ENCODE peak calls at places on chromosomes 1 and 21, in six cellular contexts. M, B, Y, H, Q and S are unnamed samples.

GRCh38 chr1:92483442-92484170 is 3.1 kb downstream of the GFI1 start:
- DNase-seq in M (no peak), B (no peak), Y (no peak), H (peak; percentile 44), Q (no peak), S (peak; percentile 52)

GRCh38 chr1:173269490-173270230 is 62.5 kb upstream of the TNFSF4 start:
- DNase-seq in M (peak; percentile 95), B (peak; percentile 99), Y (no peak), H (no peak), Q (no peak), S (no peak)

GRCh38 chr1:15963363-15963967 is 12.4 kb downstream of the ZBTB17 start:
- DNase-seq in M (no peak), B (no peak), Y (no peak), H (no peak), Q (no peak), S (no peak)

GRCh38 chr1:197985340-197985739 is 68.2 kb downstream of the LHX9 start:
- DNase-seq in M (no peak), B (no peak), Y (no peak), H (no peak), Q (no peak), S (no peak)

GRCh38 chr21:43922949-43923348 is 57.9 kb downstream of the AGPAT3 start:
- DNase-seq in M (no peak), B (no peak), Y (no peak), H (no peak), Q (no peak), S (no peak)

GRCh38 chr1:221035680-221036153 is 156.5 kb downstream of the HLX start:
- DNase-seq in M (peak; percentile 44), B (peak; percentile 63), Y (peak; percentile 28), H (no peak), Q (no peak), S (no peak)

GRCh38 chr1:79042117-79042516 is 35.6 kb upstream of the ADGRL4 start:
- DNase-seq in M (peak; percentile 40), B (peak; percentile 81), Y (no peak), H (no peak), Q (no peak), S (peak; percentile 48)

GRCh38 chr1:16612332-16613172 is 812 bp downstream of the NBPF1 start:
- DNase-seq in M (peak; percentile 89), B (peak; percentile 95), Y (peak; percentile 65), H (peak; percentile 53), Q (peak; percentile 99), S (no peak)

GRCh38 chr1:236997882-236998281 is 6.4 kb downstream of the MT1HL1 start:
- DNase-seq in M (no peak), B (no peak), Y (no peak), H (peak; percentile 69), Q (no peak), S (no peak)

GRCh38 chr1:110675060-110675791 is 486 bp upstream of the KCNA3 start:
- DNase-seq in M (no peak), B (no peak), Y (no peak), H (peak; percentile 54), Q (no peak), S (no peak)

GRCh38 chr1:245261786-245262185 is 107.0 kb downstream of the KIF26B start:
- DNase-seq in M (no peak), B (no peak), Y (no peak), H (no peak), Q (no peak), S (no peak)

GRCh38 chr1:5620997-5621396 is 371.2 kb downstream of the NPHP4 start:
- DNase-seq in M (no peak), B (no peak), Y (peak; percentile 54), H (peak; percentile 54), Q (peak; percentile 29), S (no peak)
- TF ChIP-seq CTCF in M (no peak), B (no peak), Y (peak; percentile 67), H (peak; percentile 85), Q (peak; percentile 17), S (peak; percentile 30)

GRCh38 chr1:90704817-90705216 is 12.3 kb downstream of the BARHL2 start:
- DNase-seq in M (no peak), B (no peak), Y (no peak), H (no peak), Q (no peak), S (no peak)
- H3K27me3 ChIP-seq in M (peaks cover 29% of the 10 kb centered on the region), B (peaks cover 58% of the 10 kb centered on the region), Y (peaks cover 35% of the 10 kb centered on the region), H (peaks cover 25% of the 10 kb centered on the region), Q (peaks cover 13% of the 10 kb centered on the region), S (peaks cover 5% of the 10 kb centered on the region)

DNA sequence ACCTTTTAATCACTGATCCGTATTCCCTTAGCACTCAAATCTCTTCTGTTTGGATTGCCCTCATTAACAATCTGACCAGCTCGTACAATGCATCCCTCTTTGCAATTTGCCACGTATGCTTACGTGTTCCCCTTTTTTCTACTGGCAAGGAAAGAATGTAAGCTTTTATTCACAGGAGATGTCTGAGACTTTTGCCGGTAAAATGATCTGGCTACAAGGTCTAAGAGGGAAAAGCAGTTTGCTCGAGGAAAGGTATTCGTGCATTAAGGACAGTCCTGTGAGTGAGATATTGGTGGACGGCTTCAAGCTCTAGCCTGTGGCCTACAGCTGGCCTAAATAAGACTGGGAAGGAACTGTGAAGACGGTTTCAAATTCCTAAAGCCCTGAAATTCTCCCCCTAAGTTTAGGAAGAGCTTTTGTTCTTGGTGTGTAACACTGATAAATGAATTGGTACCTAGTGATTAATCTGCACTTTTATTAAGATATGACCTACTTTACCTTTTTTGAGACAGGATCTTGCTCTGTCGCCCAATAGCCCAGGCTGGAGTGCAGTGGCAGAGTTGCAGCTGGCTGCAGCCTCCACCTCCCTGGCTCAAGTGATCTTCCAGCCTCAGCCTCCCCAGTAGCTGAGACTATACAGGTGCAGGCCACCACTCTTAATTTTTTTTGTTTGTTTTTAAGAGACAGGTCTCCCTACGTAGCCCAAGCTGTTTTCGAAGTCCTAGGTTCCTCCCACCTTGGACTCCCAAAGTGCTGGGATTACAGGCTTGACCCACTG is 895 bp upstream of the UBR4 start:
- DNase-seq in M (peak; percentile 24), B (peak; percentile 33), Y (no peak), H (no peak), Q (no peak), S (no peak)
- TF ChIP-seq CTCF in M (no peak), B (no peak), Y (no peak), H (no peak), Q (no peak), S (no peak)

GRCh38 chr1:51341876-51342496 is 11.6 kb upstream of the TTC39A start:
- DNase-seq in M (no peak), B (no peak), Y (peak; percentile 55), H (peak; percentile 25), Q (no peak), S (peak; percentile 57)
- H3K27me3 ChIP-seq in M (peaks cover 39% of the 10 kb centered on the region), B (peaks cover 29% of the 10 kb centered on the region), Y (peaks cover 8% of the 10 kb centered on the region), H (no peaks in the 10 kb centered on the region), Q (no peaks in the 10 kb centered on the region), S (peaks cover 1% of the 10 kb centered on the region)

DNA sequence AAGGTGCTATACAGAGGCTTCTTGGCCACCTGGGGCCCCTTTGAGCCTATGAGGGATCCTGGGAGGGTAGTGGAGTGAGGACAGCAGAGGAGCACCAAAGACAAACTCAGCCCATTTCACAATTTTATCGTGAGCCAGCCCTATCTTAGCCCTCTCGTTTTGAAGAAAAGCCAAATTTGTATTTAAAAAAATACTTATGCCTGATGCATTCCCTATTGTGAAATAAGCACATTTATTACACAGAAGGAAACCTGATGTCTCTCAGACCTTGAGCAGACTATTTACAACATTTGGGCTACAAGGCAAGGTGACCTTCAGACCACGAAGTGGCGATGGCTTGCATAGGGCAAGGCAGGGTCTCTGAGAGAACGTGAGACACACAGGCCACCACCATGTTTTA is 41.3 kb upstream of the H6PD start:
- DNase-seq in M (peak; percentile 79), B (no peak), Y (no peak), H (no peak), Q (no peak), S (no peak)
- TF ChIP-seq CTCF in M (no peak), B (no peak), Y (no peak), H (no peak), Q (no peak), S (no peak)

GRCh38 chr1:1240822-1241587 is 5.5 kb downstream of the C1QTNF12 start:
- DNase-seq in M (peak; percentile 20), B (no peak), Y (no peak), H (no peak), Q (no peak), S (no peak)
- H3K27me3 ChIP-seq in M (no peaks in the 10 kb centered on the region), B (no peaks in the 10 kb centered on the region), Y (no peaks in the 10 kb centered on the region), H (no peaks in the 10 kb centered on the region), Q (peaks cover 7% of the 10 kb centered on the region), S (no peaks in the 10 kb centered on the region)

GRCh38 chr1:24849653-24850295 is 80.3 kb downstream of the RUNX3 start:
- DNase-seq in M (peak; percentile 49), B (no peak), Y (no peak), H (peak; percentile 59), Q (peak; percentile 65), S (no peak)
- TF ChIP-seq CTCF in M (no peak), B (no peak), Y (peak; percentile 66), H (peak; percentile 79), Q (no peak), S (peak; percentile 65)

DNA sequence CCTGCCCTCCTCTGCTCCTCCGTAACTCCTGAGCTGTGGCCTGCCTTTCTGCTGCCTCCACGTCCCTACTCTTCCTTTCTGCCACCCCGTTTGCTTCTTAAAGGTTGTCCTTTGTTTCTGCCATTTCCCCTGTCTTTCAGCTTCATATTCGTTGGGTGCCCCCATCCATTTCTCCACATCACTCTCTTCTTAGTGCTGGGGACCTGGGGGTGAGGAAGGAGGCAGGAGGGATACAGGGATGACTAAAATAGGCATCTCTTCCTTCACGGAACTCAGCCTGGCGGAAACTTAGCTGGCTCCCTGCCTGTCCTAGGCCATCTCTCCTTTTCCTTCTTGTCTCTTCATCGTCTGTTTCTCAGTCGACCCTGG is 67.0 kb upstream of the CD1D start:
- DNase-seq in M (no peak), B (no peak), Y (no peak), H (no peak), Q (no peak), S (no peak)
- H3K27me3 ChIP-seq in M (no peaks in the 10 kb centered on the region), B (peaks cover 4% of the 10 kb centered on the region), Y (peaks cover 22% of the 10 kb centered on the region), H (peaks cover 3% of the 10 kb centered on the region), Q (no peaks in the 10 kb centered on the region), S (no peaks in the 10 kb centered on the region)